ENCODE peak calls at places on chromosome 2, in six cellular contexts. Y, Z, C, X, R and I are unnamed samples.

GRCh38 chr2:240790370-240791210 is 29.4 kb downstream of the KIF1A start:
- DNase-seq in Y (no peak), Z (no peak), C (no peak), X (no peak), R (no peak), I (no peak)

GRCh38 chr2:239445771-239446524 is 45.1 kb upstream of the HDAC4 start:
- DNase-seq in Y (no peak), Z (no peak), C (peak; percentile 90), X (no peak), R (no peak), I (peak; percentile 86)

GRCh38 chr2:172927381-172928357 is 148.0 kb upstream of the MAP3K20 start:
- DNase-seq in Y (peak; percentile 64), Z (peak; percentile 56), C (no peak), X (no peak), R (peak; percentile 86), I (no peak)

GRCh38 chr2:69692424-69692823 is 48.9 kb upstream of the AAK1 start:
- DNase-seq in Y (no peak), Z (no peak), C (no peak), X (no peak), R (no peak), I (no peak)

GRCh38 chr2:159549234-159549633 is 67.1 kb downstream of the BAZ2B start:
- DNase-seq in Y (no peak), Z (no peak), C (no peak), X (no peak), R (no peak), I (no peak)

GRCh38 chr2:55080204-55080738 is 30.0 kb upstream of the RTN4 start:
- DNase-seq in Y (no peak), Z (no peak), C (no peak), X (no peak), R (no peak), I (no peak)

GRCh38 chr2:21043744-21044532 is at the start of gene APOB:
- DNase-seq in Y (no peak), Z (no peak), C (no peak), X (no peak), R (no peak), I (no peak)

GRCh38 chr2:146721486-146721885 is 1123.3 kb upstream of the ACVR2A start:
- DNase-seq in Y (peak; percentile 35), Z (no peak), C (no peak), X (no peak), R (no peak), I (no peak)

GRCh38 chr2:214730248-214730647 is 79.2 kb downstream of the BARD1 start:
- DNase-seq in Y (no peak), Z (no peak), C (no peak), X (no peak), R (no peak), I (no peak)

GRCh38 chr2:221034026-221034701 is 537.9 kb downstream of the EPHA4 start:
- DNase-seq in Y (no peak), Z (no peak), C (no peak), X (no peak), R (no peak), I (no peak)

GRCh38 chr2:190578158-190579057 is 43.9 kb upstream of the NEMP2 start:
- DNase-seq in Y (peak; percentile 65), Z (peak; percentile 8), C (no peak), X (no peak), R (peak; percentile 20), I (no peak)

GRCh38 chr2:113283704-113284284 is 5.1 kb upstream of the PAX8 start:
- DNase-seq in Y (peak; percentile 83), Z (peak; percentile 75), C (no peak), X (peak; percentile 82), R (peak; percentile 93), I (no peak)

GRCh38 chr2:136106505-136106904 is 11.4 kb downstream of the CXCR4 start:
- DNase-seq in Y (no peak), Z (no peak), C (no peak), X (no peak), R (no peak), I (no peak)

GRCh38 chr2:215531284-215531683 is 95.4 kb upstream of the FN1 start:
- DNase-seq in Y (no peak), Z (no peak), C (no peak), X (no peak), R (no peak), I (no peak)

DNA sequence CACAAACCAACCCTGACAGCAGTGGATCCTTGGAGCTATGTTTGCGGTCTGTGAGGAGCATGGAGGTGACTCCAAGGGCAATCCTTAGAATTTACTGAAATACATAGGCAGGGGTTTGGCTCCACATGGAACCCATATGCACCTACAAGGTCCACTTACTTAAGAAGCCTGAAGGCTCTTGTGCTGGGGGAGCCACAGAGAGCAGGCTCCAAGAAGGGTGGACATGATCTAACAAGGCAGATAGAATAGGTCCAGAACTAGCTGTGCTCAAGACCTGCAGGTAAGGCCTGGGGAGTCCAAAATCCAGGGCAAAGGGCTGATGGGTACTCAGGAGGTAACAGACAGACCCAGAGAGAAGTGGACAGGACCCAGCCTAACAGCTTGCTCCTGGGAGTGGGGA is 1.2 kb upstream of the CDK5R2 start:
- DNase-seq in Y (no peak), Z (no peak), C (no peak), X (no peak), R (no peak), I (no peak)
- H3K27me3 ChIP-seq in Y (peaks cover 38% of the 10 kb centered on the region), Z (no peaks in the 10 kb centered on the region), C (no peaks in the 10 kb centered on the region), X (peaks cover 58% of the 10 kb centered on the region), R (peaks cover 44% of the 10 kb centered on the region), I (peaks cover 9% of the 10 kb centered on the region)

GRCh38 chr2:72144412-72144745 is 3.3 kb downstream of the CYP26B1 start:
- DNase-seq in Y (peak; percentile 25), Z (no peak), C (peak; percentile 90), X (no peak), R (no peak), I (peak; percentile 64)
- H3K4me3 ChIP-seq in Y (peak overlapping the region; percentile 56), Z (peak overlapping the region; percentile 29), C (peak overlapping the region; percentile 52), X (no peak overlapping the region), R (no peak overlapping the region), I (peak overlapping the region; percentile 40)

GRCh38 chr2:66494708-66495107 is 59.8 kb downstream of the MEIS1 start:
- DNase-seq in Y (peak; percentile 76), Z (peak; percentile 78), C (no peak), X (peak; percentile 60), R (peak; percentile 63), I (no peak)
- H3K27me3 ChIP-seq in Y (no peaks in the 10 kb centered on the region), Z (no peaks in the 10 kb centered on the region), C (no peaks in the 10 kb centered on the region), X (no peaks in the 10 kb centered on the region), R (no peaks in the 10 kb centered on the region), I (no peaks in the 10 kb centered on the region)

GRCh38 chr2:150486539-150487484 is 655 bp downstream of the RND3 start:
- DNase-seq in Y (peak; percentile 50), Z (no peak), C (no peak), X (no peak), R (peak; percentile 52), I (no peak)

GRCh38 chr2:150484006-150484405 is 3.5 kb downstream of the RND3 start:
- DNase-seq in Y (no peak), Z (no peak), C (no peak), X (no peak), R (no peak), I (no peak)

GRCh38 chr2:150485871-150486538 is 1.5 kb downstream of the RND3 start:
- DNase-seq in Y (peak; percentile 80), Z (peak; percentile 62), C (no peak), X (no peak), R (peak; percentile 85), I (peak; percentile 93)

GRCh38 chr2:150484461-150484931 is 3.0 kb downstream of the RND3 start:
- DNase-seq in Y (no peak), Z (no peak), C (no peak), X (no peak), R (no peak), I (no peak)

DNA sequence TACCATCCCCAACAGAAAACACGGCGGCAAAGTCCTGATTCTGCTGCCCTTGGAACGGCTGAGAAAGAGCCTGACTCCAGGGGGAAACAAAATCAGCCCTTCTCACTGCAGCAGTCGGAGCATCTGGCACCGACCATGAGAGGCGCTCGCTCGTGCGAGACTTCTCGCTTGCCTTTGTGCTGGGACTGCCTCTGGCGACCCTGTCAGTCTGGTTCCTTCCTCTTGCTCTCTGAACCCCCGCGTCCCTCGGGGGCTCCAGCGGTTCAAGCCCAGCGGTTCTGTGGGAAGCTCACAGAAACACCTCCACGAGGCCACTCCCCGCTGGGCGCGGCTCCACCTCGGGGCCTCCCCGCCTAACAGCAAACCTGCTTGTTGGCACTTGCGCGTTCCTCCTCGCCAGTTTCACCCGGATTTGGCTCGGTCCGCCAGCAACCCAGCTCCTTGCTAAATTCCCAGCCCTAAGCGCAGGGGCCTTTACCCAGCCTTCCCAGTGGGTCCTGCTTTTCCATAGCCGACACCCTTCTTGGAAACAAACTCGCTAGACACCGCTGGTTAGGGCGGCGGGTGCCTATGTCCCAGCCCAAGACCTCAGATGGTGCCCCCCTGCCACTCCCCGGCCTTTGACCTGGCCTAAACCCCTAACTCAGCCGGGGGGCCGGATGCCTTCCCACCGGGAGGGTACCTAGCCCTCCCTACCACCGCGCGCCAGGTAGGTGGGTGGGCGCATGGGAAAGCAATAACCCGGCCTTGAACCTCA is 2.2 kb downstream of the RND3 start:
- DNase-seq in Y (peak; percentile 89), Z (peak; percentile 76), C (no peak), X (no peak), R (peak; percentile 84), I (peak; percentile 97)
- H3K4me3 ChIP-seq in Y (peak overlapping the region; percentile 75), Z (peak overlapping the region; percentile 43), C (peak overlapping the region; percentile 79), X (peak overlapping the region; percentile 94), R (peak overlapping the region; percentile 60), I (peak overlapping the region; percentile 82)

GRCh38 chr2:110865188-110865587 is 132.8 kb downstream of the ACOXL start:
- DNase-seq in Y (no peak), Z (no peak), C (no peak), X (no peak), R (no peak), I (no peak)
- H3K27me3 ChIP-seq in Y (no peaks in the 10 kb centered on the region), Z (no peaks in the 10 kb centered on the region), C (no peaks in the 10 kb centered on the region), X (peaks cover 10% of the 10 kb centered on the region), R (peaks cover 4% of the 10 kb centered on the region), I (no peaks in the 10 kb centered on the region)

GRCh38 chr2:73986085-73986680 is 1.5 kb downstream of the TET3 start:
- DNase-seq in Y (peak; percentile 40), Z (no peak), C (no peak), X (no peak), R (no peak), I (no peak)
- H3K4me3 ChIP-seq in Y (peak overlapping the region; percentile 65), Z (no peak overlapping the region), C (peak overlapping the region; percentile 65), X (peak overlapping the region; percentile 66), R (no peak overlapping the region), I (peak overlapping the region; percentile 62)

GRCh38 chr2:10720983-10721343 is 467 bp upstream of the ATP6V1C2 start:
- DNase-seq in Y (no peak), Z (no peak), C (no peak), X (no peak), R (no peak), I (no peak)
- H3K27me3 ChIP-seq in Y (no peaks in the 10 kb centered on the region), Z (no peaks in the 10 kb centered on the region), C (no peaks in the 10 kb centered on the region), X (peaks cover 44% of the 10 kb centered on the region), R (peaks cover 33% of the 10 kb centered on the region), I (peaks cover 12% of the 10 kb centered on the region)